ENCODE peak calls at places on chromosomes 5 and 9, in six cellular contexts. O, L, V, U, D and H are unnamed samples.

GRCh38 chr9:115117999-115118470 is at the start of gene TNC:
- DNase-seq in O (peak; percentile 87), L (peak; percentile 38), V (no peak), U (peak; percentile 81), D (no peak), H (peak; percentile 98)

GRCh38 chr5:369151-369939 is 47.8 kb downstream of the AHRR start:
- DNase-seq in O (no peak), L (no peak), V (no peak), U (no peak), D (peak; percentile 8), H (no peak)

GRCh38 chr9:17611921-17612320 is 33.1 kb downstream of the SH3GL2 start:
- DNase-seq in O (no peak), L (no peak), V (no peak), U (no peak), D (no peak), H (no peak)

GRCh38 chr9:114098021-114098659 is 952 bp downstream of the KIF12 start:
- DNase-seq in O (peak; percentile 80), L (no peak), V (no peak), U (no peak), D (no peak), H (no peak)

GRCh38 chr5:168877132-168877895 is 298.1 kb upstream of the PANK3 start:
- DNase-seq in O (peak; percentile 57), L (no peak), V (no peak), U (no peak), D (peak; percentile 7), H (no peak)

GRCh38 chr9:1018121-1018520 is 32.0 kb upstream of the DMRT2 start:
- DNase-seq in O (no peak), L (no peak), V (no peak), U (no peak), D (peak; percentile 61), H (peak; percentile 43)

GRCh38 chr9:135198889-135199288 is 111.4 kb downstream of the OLFM1 start:
- DNase-seq in O (peak; percentile 33), L (no peak), V (no peak), U (no peak), D (no peak), H (no peak)

GRCh38 chr5:134500699-134501430 is 24.6 kb upstream of the JADE2 start:
- DNase-seq in O (no peak), L (no peak), V (no peak), U (no peak), D (no peak), H (no peak)

GRCh38 chr5:107365355-107366109 is 305.2 kb downstream of the EFNA5 start:
- DNase-seq in O (no peak), L (no peak), V (no peak), U (peak; percentile 68), D (peak; percentile 40), H (no peak)

GRCh38 chr9:93053781-93054331 is 4.6 kb upstream of the SUSD3 start:
- DNase-seq in O (no peak), L (no peak), V (no peak), U (no peak), D (no peak), H (no peak)

GRCh38 chr9:13278368-13279246 is 885 bp downstream of the MPDZ start:
- DNase-seq in O (peak; percentile 74), L (peak; percentile 31), V (no peak), U (peak; percentile 81), D (no peak), H (peak; percentile 73)

GRCh38 chr5:98768160-98769005 is 5.1 kb upstream of the RGMB start:
- DNase-seq in O (peak; percentile 90), L (no peak), V (no peak), U (peak; percentile 78), D (peak; percentile 51), H (peak; percentile 76)

GRCh38 chr5:138463335-138464017 is 1.8 kb upstream of the EGR1 start:
- DNase-seq in O (peak; percentile 60), L (no peak), V (no peak), U (no peak), D (no peak), H (peak; percentile 66)

GRCh38 chr9:68631811-68632210 is 73.2 kb upstream of the PIP5K1B start:
- DNase-seq in O (no peak), L (no peak), V (no peak), U (no peak), D (no peak), H (no peak)

GRCh38 chr5:100905259-100905914 is 2.3 kb upstream of the ST8SIA4 start:
- DNase-seq in O (no peak), L (no peak), V (no peak), U (no peak), D (peak; percentile 43), H (no peak)

GRCh38 chr5:160438316-160439204 is 16.9 kb downstream of the PTTG1 start:
- DNase-seq in O (peak; percentile 72), L (no peak), V (peak; percentile 53), U (peak; percentile 60), D (peak; percentile 79), H (peak; percentile 33)

GRCh38 chr5:137462816-137463520 is 36.2 kb downstream of the SPOCK1 start:
- DNase-seq in O (no peak), L (no peak), V (no peak), U (no peak), D (no peak), H (no peak)
- H3K27ac ChIP-seq in O (no peak overlapping the region), L (no peak overlapping the region), V (no peak overlapping the region), U (no peak overlapping the region), D (no peak overlapping the region), H (no peak overlapping the region)

GRCh38 chr9:87533291-87533690 is 35.6 kb downstream of the DAPK1 start:
- DNase-seq in O (no peak), L (no peak), V (no peak), U (no peak), D (peak; percentile 39), H (no peak)

GRCh38 chr9:87537625-87538024 is 40.0 kb downstream of the DAPK1 start:
- DNase-seq in O (no peak), L (no peak), V (no peak), U (no peak), D (no peak), H (peak; percentile 70)

GRCh38 chr9:87535817-87536539 is 38.3 kb downstream of the DAPK1 start:
- DNase-seq in O (no peak), L (no peak), V (no peak), U (no peak), D (peak; percentile 35), H (no peak)

GRCh38 chr9:87531370-87532295 is 34.0 kb downstream of the DAPK1 start:
- DNase-seq in O (no peak), L (no peak), V (no peak), U (no peak), D (no peak), H (no peak)

GRCh38 chr9:87534957-87535356 is 37.3 kb downstream of the DAPK1 start:
- DNase-seq in O (no peak), L (no peak), V (no peak), U (no peak), D (no peak), H (no peak)
- H3K4me1 ChIP-seq in O (peaks cover 18% of the 10 kb centered on the region), L (peaks cover 3% of the 10 kb centered on the region), V (no peaks in the 10 kb centered on the region), U (peaks cover 10% of the 10 kb centered on the region), D (peaks cover 20% of the 10 kb centered on the region), H (peaks cover 13% of the 10 kb centered on the region)

DNA sequence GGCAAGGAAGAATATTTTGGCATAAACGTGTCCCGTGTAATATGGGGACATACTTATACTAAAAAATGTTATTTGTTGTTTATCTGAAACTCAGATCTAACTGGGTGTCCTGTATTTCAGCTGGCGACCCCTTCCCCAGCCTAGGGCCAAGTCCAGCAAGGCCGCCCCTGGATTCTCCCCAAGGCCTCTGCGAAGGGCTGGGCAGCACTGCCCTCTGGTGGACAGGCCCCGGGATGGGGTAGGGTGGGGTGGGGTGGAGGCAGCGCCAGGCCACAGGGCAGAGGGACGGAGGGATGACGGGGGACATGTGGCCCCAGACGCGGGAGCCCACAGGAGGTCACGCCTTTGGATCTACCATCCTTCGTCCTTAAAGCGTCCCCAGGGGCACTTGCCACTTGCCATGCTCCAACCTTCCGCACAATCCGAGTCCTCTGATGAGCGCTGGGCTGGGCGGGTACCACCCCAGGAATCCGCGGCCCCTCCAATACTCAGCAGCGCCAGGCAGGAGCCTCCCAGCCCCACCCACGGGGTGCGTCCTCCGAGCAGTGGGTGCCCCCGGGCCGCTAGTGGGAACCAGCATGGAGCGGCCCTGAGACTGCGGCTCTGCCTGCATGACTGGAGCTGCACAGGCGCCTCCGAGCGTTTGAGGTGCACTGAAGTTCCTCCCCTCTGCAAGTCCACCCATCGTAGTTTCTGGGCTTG is 7.1 kb upstream of the AGPAT2 start:
- DNase-seq in O (peak; percentile 79), L (no peak), V (no peak), U (peak; percentile 55), D (no peak), H (peak; percentile 66)
- H3K27ac ChIP-seq in O (no peak overlapping the region), L (no peak overlapping the region), V (no peak overlapping the region), U (no peak overlapping the region), D (no peak overlapping the region), H (no peak overlapping the region)

DNA sequence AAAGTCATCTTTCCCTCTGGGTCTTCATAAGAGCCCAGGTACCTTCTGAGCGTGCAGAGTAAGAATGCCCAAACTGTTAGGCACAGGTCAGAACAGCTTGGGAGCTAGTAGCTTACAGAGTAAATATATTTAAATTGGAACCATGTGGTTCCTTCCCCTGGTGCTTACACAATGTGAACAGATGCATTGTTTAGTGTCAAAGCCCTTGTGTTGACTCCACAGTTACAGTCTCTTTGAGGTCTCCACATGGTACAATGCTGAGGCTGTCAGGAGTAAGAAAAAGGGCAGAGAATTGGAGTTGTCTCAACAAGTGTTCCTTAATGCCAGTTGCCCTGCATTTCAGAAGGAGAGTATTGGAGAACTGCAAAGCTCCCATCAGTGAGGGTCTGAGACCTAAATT is 188.5 kb downstream of the PAPPA start:
- DNase-seq in O (peak; percentile 65), L (no peak), V (no peak), U (no peak), D (no peak), H (no peak)
- H3K4me1 ChIP-seq in O (peaks cover 23% of the 10 kb centered on the region), L (no peaks in the 10 kb centered on the region), V (no peaks in the 10 kb centered on the region), U (peaks cover 3% of the 10 kb centered on the region), D (no peaks in the 10 kb centered on the region), H (peaks cover 7% of the 10 kb centered on the region)

DNA sequence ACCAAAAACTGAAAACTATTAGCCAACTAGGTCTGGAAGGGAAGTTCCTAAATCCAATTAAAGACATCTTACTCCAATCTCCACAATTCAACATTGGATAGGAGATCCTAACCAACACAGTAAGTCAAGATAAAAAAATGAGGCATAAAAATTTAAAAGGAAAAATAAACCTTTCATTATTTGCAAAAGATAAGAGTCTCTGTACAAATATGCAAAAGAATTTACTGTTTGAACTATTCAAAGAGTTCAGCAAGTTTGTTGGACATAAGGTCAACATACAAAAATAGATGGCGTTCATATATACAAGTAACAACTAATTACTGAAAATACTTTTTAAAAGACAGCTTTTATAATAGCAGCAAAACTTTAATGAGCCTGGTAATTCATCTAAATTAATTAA is 3.1 kb upstream of the FREM1 start:
- DNase-seq in O (no peak), L (no peak), V (no peak), U (no peak), D (no peak), H (no peak)
- H3K27ac ChIP-seq in O (no peak overlapping the region), L (no peak overlapping the region), V (no peak overlapping the region), U (no peak overlapping the region), D (no peak overlapping the region), H (no peak overlapping the region)

GRCh38 chr9:131668439-131669233 is 71.2 kb downstream of the RAPGEF1 start:
- DNase-seq in O (no peak), L (no peak), V (peak; percentile 85), U (peak; percentile 88), D (peak; percentile 61), H (peak; percentile 28)
- H3K4me1 ChIP-seq in O (peaks cover 31% of the 10 kb centered on the region), L (peaks cover 25% of the 10 kb centered on the region), V (peaks cover 73% of the 10 kb centered on the region), U (peaks cover 30% of the 10 kb centered on the region), D (peaks cover 99% of the 10 kb centered on the region), H (peaks cover 31% of the 10 kb centered on the region)

GRCh38 chr9:111939322-111939721 is 42.7 kb downstream of the UGCG start:
- DNase-seq in O (no peak), L (no peak), V (no peak), U (no peak), D (no peak), H (no peak)
- H3K27ac ChIP-seq in O (no peak overlapping the region), L (no peak overlapping the region), V (no peak overlapping the region), U (peak overlapping the region; percentile 70), D (no peak overlapping the region), H (no peak overlapping the region)